ENCODE peak calls at places on chromosome 19, in seven cellular contexts. One of them, this sample, is unnamed.

GRCh38 chr19:35404879-35405622 is 34.2 kb downstream of the GPR42 start:
- DNase-seq in kidney: no peak
- DNase-seq in cardiac muscle cell: peak
- DNase-seq in naive thymus-derived CD4-positive, alpha-beta T cell: no peak
- DNase-seq in substantia nigra: no peak
- DNase-seq in CD4-positive, CD25-positive, alpha-beta regulatory T cell: no peak
- DNase-seq in SJSA1: peak
- DNase-seq in this sample: no peak

GRCh38 chr19:33248954-33249613 is 23.4 kb upstream of the SLC7A10 start:
- DNase-seq in CD4-positive, CD25-positive, alpha-beta regulatory T cell: no peak
- DNase-seq in naive thymus-derived CD4-positive, alpha-beta T cell: no peak
- DNase-seq in kidney: peak
- DNase-seq in cardiac muscle cell: no peak
- DNase-seq in substantia nigra: peak
- DNase-seq in SJSA1: no peak
- DNase-seq in this sample: no peak

GRCh38 chr19:37983153-37983552 is 76.1 kb downstream of the SIPA1L3 start:
- DNase-seq in cardiac muscle cell: no peak
- DNase-seq in SJSA1: no peak
- DNase-seq in kidney: no peak
- DNase-seq in CD4-positive, CD25-positive, alpha-beta regulatory T cell: no peak
- DNase-seq in naive thymus-derived CD4-positive, alpha-beta T cell: no peak
- DNase-seq in substantia nigra: no peak
- DNase-seq in this sample: no peak

GRCh38 chr19:6161271-6161850 is 25.9 kb downstream of the ACSBG2 start:
- DNase-seq in cardiac muscle cell: peak
- DNase-seq in substantia nigra: no peak
- DNase-seq in SJSA1: no peak
- DNase-seq in CD4-positive, CD25-positive, alpha-beta regulatory T cell: peak
- DNase-seq in naive thymus-derived CD4-positive, alpha-beta T cell: peak
- DNase-seq in kidney: peak
- DNase-seq in this sample: no peak

GRCh38 chr19:40633207-40633606 is 32.0 kb downstream of the LTBP4 start:
- DNase-seq in cardiac muscle cell: no peak
- DNase-seq in CD4-positive, CD25-positive, alpha-beta regulatory T cell: no peak
- DNase-seq in substantia nigra: no peak
- DNase-seq in SJSA1: no peak
- DNase-seq in naive thymus-derived CD4-positive, alpha-beta T cell: no peak
- DNase-seq in kidney: no peak
- DNase-seq in this sample: no peak

GRCh38 chr19:28999733-29000433 is 213.1 kb downstream of the UQCRFS1 start:
- DNase-seq in substantia nigra: no peak
- DNase-seq in CD4-positive, CD25-positive, alpha-beta regulatory T cell: no peak
- DNase-seq in naive thymus-derived CD4-positive, alpha-beta T cell: no peak
- DNase-seq in SJSA1: no peak
- DNase-seq in kidney: peak
- DNase-seq in cardiac muscle cell: no peak
- DNase-seq in this sample: no peak

GRCh38 chr19:6890938-6891337 is 3.6 kb downstream of the ADGRE1 start:
- DNase-seq in substantia nigra: no peak
- DNase-seq in SJSA1: no peak
- DNase-seq in CD4-positive, CD25-positive, alpha-beta regulatory T cell: peak
- DNase-seq in naive thymus-derived CD4-positive, alpha-beta T cell: peak
- DNase-seq in cardiac muscle cell: no peak
- DNase-seq in kidney: no peak
- DNase-seq in this sample: no peak

GRCh38 chr19:19488875-19489690 is 26.3 kb downstream of the TSSK6 start:
- DNase-seq in kidney: peak
- DNase-seq in cardiac muscle cell: peak
- DNase-seq in naive thymus-derived CD4-positive, alpha-beta T cell: peak
- DNase-seq in CD4-positive, CD25-positive, alpha-beta regulatory T cell: peak
- DNase-seq in substantia nigra: peak
- DNase-seq in SJSA1: peak
- DNase-seq in this sample: peak

GRCh38 chr19:2962018-2962670 is 15.2 kb upstream of the TLE6 start:
- DNase-seq in kidney: no peak
- DNase-seq in CD4-positive, CD25-positive, alpha-beta regulatory T cell: peak
- DNase-seq in SJSA1: peak
- DNase-seq in naive thymus-derived CD4-positive, alpha-beta T cell: peak
- DNase-seq in substantia nigra: peak
- DNase-seq in cardiac muscle cell: peak
- DNase-seq in this sample: peak

GRCh38 chr19:2949939-2950285 is 5.1 kb upstream of the ZNF77 start:
- DNase-seq in cardiac muscle cell: peak
- DNase-seq in naive thymus-derived CD4-positive, alpha-beta T cell: no peak
- DNase-seq in substantia nigra: no peak
- DNase-seq in kidney: no peak
- DNase-seq in SJSA1: no peak
- DNase-seq in CD4-positive, CD25-positive, alpha-beta regulatory T cell: no peak
- DNase-seq in this sample: no peak

GRCh38 chr19:6126335-6126974 is 9.0 kb upstream of the ACSBG2 start:
- DNase-seq in cardiac muscle cell: peak
- DNase-seq in kidney: no peak
- DNase-seq in substantia nigra: no peak
- DNase-seq in SJSA1: no peak
- DNase-seq in naive thymus-derived CD4-positive, alpha-beta T cell: peak
- DNase-seq in CD4-positive, CD25-positive, alpha-beta regulatory T cell: no peak
- DNase-seq in this sample: no peak

GRCh38 chr19:41918653-41919244 is 9.5 kb downstream of the ERFL start:
- DNase-seq in CD4-positive, CD25-positive, alpha-beta regulatory T cell: no peak
- DNase-seq in kidney: no peak
- DNase-seq in SJSA1: no peak
- DNase-seq in naive thymus-derived CD4-positive, alpha-beta T cell: no peak
- DNase-seq in substantia nigra: no peak
- DNase-seq in cardiac muscle cell: no peak
- DNase-seq in this sample: no peak

GRCh38 chr19:27780367-27781065 is 1432.4 kb downstream of the UQCRFS1 start:
- DNase-seq in naive thymus-derived CD4-positive, alpha-beta T cell: no peak
- DNase-seq in SJSA1: peak
- DNase-seq in cardiac muscle cell: no peak
- DNase-seq in CD4-positive, CD25-positive, alpha-beta regulatory T cell: no peak
- DNase-seq in kidney: no peak
- DNase-seq in substantia nigra: no peak
- DNase-seq in this sample: no peak

GRCh38 chr19:35462476-35462953 is 14.5 kb downstream of the FFAR2 start:
- DNase-seq in CD4-positive, CD25-positive, alpha-beta regulatory T cell: peak
- DNase-seq in SJSA1: no peak
- DNase-seq in kidney: no peak
- DNase-seq in cardiac muscle cell: no peak
- DNase-seq in naive thymus-derived CD4-positive, alpha-beta T cell: peak
- DNase-seq in substantia nigra: no peak
- DNase-seq in this sample: no peak

GRCh38 chr19:46493236-46494114 is 2.2 kb downstream of the PNMA8B start:
- DNase-seq in kidney: no peak
- DNase-seq in CD4-positive, CD25-positive, alpha-beta regulatory T cell: peak
- DNase-seq in naive thymus-derived CD4-positive, alpha-beta T cell: peak
- DNase-seq in SJSA1: no peak
- DNase-seq in cardiac muscle cell: peak
- DNase-seq in substantia nigra: no peak
- DNase-seq in this sample: no peak
- H3K27ac ChIP-seq in kidney: no peak
- H3K27ac ChIP-seq in CD4-positive, CD25-positive, alpha-beta regulatory T cell: peak
- H3K27ac ChIP-seq in naive thymus-derived CD4-positive, alpha-beta T cell: peak
- H3K27ac ChIP-seq in SJSA1: no peak
- H3K27ac ChIP-seq in cardiac muscle cell: no peak
- H3K27ac ChIP-seq in substantia nigra: no peak
- H3K27ac ChIP-seq in this sample: peak

GRCh38 chr19:17112271-17112670 is 36.7 kb downstream of the MYO9B start:
- DNase-seq in substantia nigra: no peak
- DNase-seq in naive thymus-derived CD4-positive, alpha-beta T cell: no peak
- DNase-seq in cardiac muscle cell: no peak
- DNase-seq in kidney: no peak
- DNase-seq in SJSA1: no peak
- DNase-seq in CD4-positive, CD25-positive, alpha-beta regulatory T cell: no peak
- DNase-seq in this sample: no peak

GRCh38 chr19:17111766-17112165 is 36.2 kb downstream of the MYO9B start:
- DNase-seq in SJSA1: no peak
- DNase-seq in naive thymus-derived CD4-positive, alpha-beta T cell: no peak
- DNase-seq in substantia nigra: no peak
- DNase-seq in cardiac muscle cell: no peak
- DNase-seq in kidney: no peak
- DNase-seq in CD4-positive, CD25-positive, alpha-beta regulatory T cell: no peak
- DNase-seq in this sample: no peak

GRCh38 chr19:17112700-17113099 is 37.1 kb downstream of the MYO9B start:
- DNase-seq in substantia nigra: peak
- DNase-seq in SJSA1: no peak
- DNase-seq in cardiac muscle cell: no peak
- DNase-seq in kidney: no peak
- DNase-seq in CD4-positive, CD25-positive, alpha-beta regulatory T cell: no peak
- DNase-seq in naive thymus-derived CD4-positive, alpha-beta T cell: no peak
- DNase-seq in this sample: no peak

GRCh38 chr19:17113127-17113785 is 37.7 kb downstream of the MYO9B start:
- DNase-seq in kidney: no peak
- DNase-seq in SJSA1: no peak
- DNase-seq in cardiac muscle cell: no peak
- DNase-seq in CD4-positive, CD25-positive, alpha-beta regulatory T cell: no peak
- DNase-seq in substantia nigra: no peak
- DNase-seq in naive thymus-derived CD4-positive, alpha-beta T cell: no peak
- DNase-seq in this sample: no peak

GRCh38 chr19:17114414-17114831 is 38.8 kb downstream of the MYO9B start:
- DNase-seq in kidney: no peak
- DNase-seq in CD4-positive, CD25-positive, alpha-beta regulatory T cell: no peak
- DNase-seq in cardiac muscle cell: no peak
- DNase-seq in substantia nigra: no peak
- DNase-seq in SJSA1: no peak
- DNase-seq in naive thymus-derived CD4-positive, alpha-beta T cell: no peak
- DNase-seq in this sample: no peak
- H3K27ac ChIP-seq in kidney: no peak
- H3K27ac ChIP-seq in CD4-positive, CD25-positive, alpha-beta regulatory T cell: no peak
- H3K27ac ChIP-seq in cardiac muscle cell: no peak
- H3K27ac ChIP-seq in substantia nigra: no peak
- H3K27ac ChIP-seq in SJSA1: no peak
- H3K27ac ChIP-seq in naive thymus-derived CD4-positive, alpha-beta T cell: no peak
- H3K27ac ChIP-seq in this sample: no peak

DNA sequence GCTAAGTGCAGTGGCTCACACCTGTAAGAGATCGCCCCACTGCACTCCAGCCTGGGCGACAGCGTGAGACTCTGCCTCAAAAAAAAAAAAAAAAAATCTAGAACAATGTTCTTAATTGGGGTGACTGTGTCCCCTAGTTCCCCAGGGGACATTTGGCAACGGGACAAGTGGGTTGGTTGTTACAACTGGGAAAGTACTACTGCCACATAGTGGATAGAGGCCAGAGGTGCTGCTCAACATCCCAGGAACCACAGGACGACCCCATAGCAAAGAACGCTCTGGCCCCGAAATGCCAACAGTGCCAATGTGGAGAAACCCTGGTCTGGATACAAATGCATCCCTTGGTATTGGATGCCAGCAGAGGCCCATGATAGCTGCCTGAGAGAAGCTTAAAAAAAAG is 11.8 kb downstream of the NLRP12 start:
- DNase-seq in SJSA1: no peak
- DNase-seq in CD4-positive, CD25-positive, alpha-beta regulatory T cell: no peak
- DNase-seq in cardiac muscle cell: no peak
- DNase-seq in substantia nigra: no peak
- DNase-seq in kidney: no peak
- DNase-seq in naive thymus-derived CD4-positive, alpha-beta T cell: no peak
- DNase-seq in this sample: no peak
- H3K27ac ChIP-seq in SJSA1: no peak
- H3K27ac ChIP-seq in CD4-positive, CD25-positive, alpha-beta regulatory T cell: no peak
- H3K27ac ChIP-seq in cardiac muscle cell: no peak
- H3K27ac ChIP-seq in substantia nigra: no peak
- H3K27ac ChIP-seq in kidney: no peak
- H3K27ac ChIP-seq in naive thymus-derived CD4-positive, alpha-beta T cell: no peak
- H3K27ac ChIP-seq in this sample: no peak

DNA sequence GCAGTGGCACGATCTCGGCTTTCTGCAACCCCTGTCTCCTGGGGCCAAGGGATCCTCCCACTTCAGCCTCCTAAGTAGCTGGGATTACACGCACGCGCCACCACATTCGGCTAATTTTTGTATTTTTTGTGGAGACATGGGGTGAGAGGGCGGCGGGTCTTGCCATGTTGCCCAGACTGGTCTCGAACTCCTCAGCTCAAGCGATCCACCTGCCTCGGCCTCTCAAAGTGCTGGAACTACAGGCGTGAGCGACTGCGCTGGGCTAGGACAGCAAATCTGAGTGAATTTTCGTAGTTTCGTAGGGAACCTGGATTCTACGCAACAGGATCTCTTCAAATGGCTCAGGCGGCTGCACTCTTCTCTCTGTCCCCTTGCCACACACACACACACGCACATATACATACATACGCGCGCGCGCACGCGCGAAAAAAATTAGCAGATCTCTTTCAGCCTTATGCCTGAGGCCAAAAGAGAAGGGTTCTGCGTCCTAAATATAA is 402 bp downstream of the PINLYP start:
- DNase-seq in CD4-positive, CD25-positive, alpha-beta regulatory T cell: no peak
- DNase-seq in SJSA1: no peak
- DNase-seq in substantia nigra: no peak
- DNase-seq in cardiac muscle cell: no peak
- DNase-seq in naive thymus-derived CD4-positive, alpha-beta T cell: no peak
- DNase-seq in kidney: peak
- DNase-seq in this sample: no peak
- H3K27ac ChIP-seq in CD4-positive, CD25-positive, alpha-beta regulatory T cell: peak
- H3K27ac ChIP-seq in SJSA1: peak
- H3K27ac ChIP-seq in substantia nigra: peak
- H3K27ac ChIP-seq in cardiac muscle cell: peak
- H3K27ac ChIP-seq in naive thymus-derived CD4-positive, alpha-beta T cell: peak
- H3K27ac ChIP-seq in kidney: peak
- H3K27ac ChIP-seq in this sample: peak

DNA sequence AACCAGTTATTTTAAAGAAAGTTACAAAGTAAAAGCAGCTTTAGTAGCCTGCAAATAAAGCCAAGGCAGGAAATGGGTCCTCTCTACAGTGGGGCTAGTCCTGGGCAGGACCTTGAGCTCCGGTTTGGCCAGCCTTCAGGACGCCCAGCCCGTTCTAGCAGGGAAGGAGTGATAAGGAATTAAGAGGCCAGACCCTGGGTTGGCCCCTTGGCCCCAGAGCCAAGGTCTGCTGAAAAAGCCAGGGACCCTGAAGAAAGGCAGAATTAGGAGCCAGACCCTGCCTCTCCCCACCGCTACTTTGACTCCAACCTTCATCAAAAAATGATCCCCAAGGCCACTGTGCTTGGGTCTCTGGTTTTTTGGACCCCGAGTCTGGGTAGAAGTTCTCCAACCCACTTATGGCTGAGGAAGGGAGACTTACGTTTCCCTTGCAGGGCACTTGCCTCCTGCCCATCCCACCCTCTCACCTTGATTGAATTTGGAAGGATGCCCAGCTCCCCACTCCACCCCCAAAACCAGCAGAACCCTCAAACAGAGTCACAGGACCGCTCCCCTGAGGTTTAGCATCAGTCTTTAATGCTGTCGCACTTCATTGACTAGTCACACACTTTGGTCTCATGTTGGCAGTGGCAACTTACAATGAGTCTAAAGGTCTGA is 3.9 kb downstream of the DNAJB1 start:
- DNase-seq in substantia nigra: no peak
- DNase-seq in cardiac muscle cell: no peak
- DNase-seq in CD4-positive, CD25-positive, alpha-beta regulatory T cell: no peak
- DNase-seq in SJSA1: no peak
- DNase-seq in kidney: no peak
- DNase-seq in naive thymus-derived CD4-positive, alpha-beta T cell: no peak
- DNase-seq in this sample: no peak
- H3K27ac ChIP-seq in substantia nigra: no peak
- H3K27ac ChIP-seq in cardiac muscle cell: no peak
- H3K27ac ChIP-seq in CD4-positive, CD25-positive, alpha-beta regulatory T cell: peak
- H3K27ac ChIP-seq in SJSA1: no peak
- H3K27ac ChIP-seq in kidney: no peak
- H3K27ac ChIP-seq in naive thymus-derived CD4-positive, alpha-beta T cell: no peak
- H3K27ac ChIP-seq in this sample: no peak

This sample was measured in tibial nerve.